ENCODE peak calls at places on chromosomes 2 and 18, in nine cellular contexts. E, S, W, Y, K, V, O, I and M are unnamed samples.

GRCh38 chr2:47029737-47030524 is 114.3 kb upstream of the MCFD2 start:
- DNase-seq in E (no peak), S (no peak), W (no peak), Y (no peak), K (peak), V (no peak), O (no peak), I (no peak), M (peak)

GRCh38 chr18:57052173-57052572 is 94.7 kb upstream of the BOD1L2 start:
- DNase-seq in E (no peak), S (no peak), W (no peak), Y (no peak), K (no peak), V (no peak), O (no peak), I (no peak), M (no peak)

GRCh38 chr2:129929321-129930290 is 49.9 kb upstream of the RAB6C start:
- DNase-seq in E (no peak), S (no peak), W (peak), Y (no peak), K (no peak), V (no peak), O (no peak), I (peak), M (no peak)

GRCh38 chr2:3127279-3127690 is 250.3 kb downstream of the EIPR1 start:
- DNase-seq in E (no peak), S (no peak), W (no peak), Y (no peak), K (no peak), V (no peak), O (no peak), I (no peak), M (no peak)

GRCh38 chr2:111896576-111896975 is 1.8 kb upstream of the MERTK start:
- DNase-seq in E (no peak), S (no peak), W (no peak), Y (no peak), K (no peak), V (no peak), O (no peak), I (no peak), M (no peak)

GRCh38 chr18:903703-904102 is 968 bp upstream of the ADCYAP1 start:
- DNase-seq in E (peak), S (no peak), W (peak), Y (peak), K (peak), V (no peak), O (no peak), I (peak), M (peak)

GRCh38 chr2:54997826-54998225 is 52.4 kb downstream of the RTN4 start:
- DNase-seq in E (no peak), S (no peak), W (no peak), Y (no peak), K (no peak), V (no peak), O (no peak), I (no peak), M (no peak)

GRCh38 chr2:60827369-60827768 is 54.0 kb upstream of the REL start:
- DNase-seq in E (no peak), S (no peak), W (no peak), Y (no peak), K (no peak), V (no peak), O (no peak), I (no peak), M (no peak)

GRCh38 chr2:39733070-39733674 is 45.9 kb downstream of the THUMPD2 start:
- DNase-seq in E (no peak), S (no peak), W (peak), Y (no peak), K (no peak), V (no peak), O (no peak), I (no peak), M (no peak)

GRCh38 chr2:119683717-119684443 is 4.9 kb downstream of the TMEM177 start:
- DNase-seq in E (peak), S (no peak), W (peak), Y (no peak), K (no peak), V (no peak), O (no peak), I (peak), M (peak)

GRCh38 chr2:45944075-45944474 is 292.6 kb downstream of the PRKCE start:
- DNase-seq in E (no peak), S (no peak), W (peak), Y (no peak), K (peak), V (no peak), O (no peak), I (peak), M (peak)

GRCh38 chr2:230723363-230723762 is 10.7 kb downstream of the CAB39 start:
- DNase-seq in E (no peak), S (no peak), W (no peak), Y (no peak), K (no peak), V (no peak), O (no peak), I (no peak), M (no peak)

GRCh38 chr18:3889803-3890202 is 439.8 kb downstream of the TGIF1 start:
- DNase-seq in E (peak), S (no peak), W (peak), Y (no peak), K (no peak), V (no peak), O (no peak), I (peak), M (peak)

GRCh38 chr2:28658369-28658768 is 93.3 kb upstream of the PPP1CB start:
- DNase-seq in E (no peak), S (no peak), W (peak), Y (no peak), K (no peak), V (no peak), O (no peak), I (peak), M (peak)

GRCh38 chr2:62291052-62291451 is 95.1 kb downstream of the B3GNT2 start:
- DNase-seq in E (no peak), S (no peak), W (no peak), Y (no peak), K (no peak), V (no peak), O (no peak), I (no peak), M (no peak)

GRCh38 chr18:48396561-48396960 is 12.6 kb downstream of the ZBTB7C start:
- DNase-seq in E (no peak), S (no peak), W (no peak), Y (no peak), K (no peak), V (no peak), O (no peak), I (no peak), M (no peak)

GRCh38 chr2:70182689-70183088 is 8.1 kb downstream of the C2orf42 start:
- DNase-seq in E (no peak), S (no peak), W (no peak), Y (no peak), K (no peak), V (no peak), O (no peak), I (no peak), M (no peak)

GRCh38 chr2:11665028-11665427 is 5.0 kb downstream of the NTSR2 start:
- DNase-seq in E (no peak), S (no peak), W (no peak), Y (no peak), K (no peak), V (no peak), O (no peak), I (no peak), M (no peak)

GRCh38 chr18:48996901-48997463 is 46.2 kb upstream of the SMAD7 start:
- DNase-seq in E (no peak), S (peak), W (peak), Y (no peak), K (peak), V (no peak), O (no peak), I (no peak), M (peak)

GRCh38 chr2:73069855-73070650 is 1.5 kb downstream of the SFXN5 start:
- DNase-seq in E (no peak), S (no peak), W (no peak), Y (no peak), K (no peak), V (no peak), O (no peak), I (no peak), M (peak)

GRCh38 chr18:78092901-78093300 is 843.3 kb downstream of the GALR1 start:
- DNase-seq in E (no peak), S (no peak), W (no peak), Y (no peak), K (no peak), V (no peak), O (no peak), I (no peak), M (no peak)

GRCh38 chr2:132503621-132504200 is 87.1 kb downstream of the GPR39 start:
- DNase-seq in E (no peak), S (peak), W (peak), Y (no peak), K (peak), V (no peak), O (no peak), I (no peak), M (peak)

GRCh38 chr2:208280933-208281332 is 14.9 kb downstream of the PIKFYVE start:
- DNase-seq in E (no peak), S (peak), W (peak), Y (no peak), K (no peak), V (no peak), O (no peak), I (peak), M (peak)

GRCh38 chr2:128260239-128261138 is 58.2 kb downstream of the HS6ST1 start:
- DNase-seq in E (no peak), S (peak), W (peak), Y (no peak), K (peak), V (peak), O (no peak), I (peak), M (peak)

GRCh38 chr2:182049783-182050182 is 64.1 kb downstream of the PPP1R1C start:
- DNase-seq in E (no peak), S (no peak), W (no peak), Y (no peak), K (no peak), V (no peak), O (no peak), I (peak), M (no peak)

GRCh38 chr2:145026456-145027072 is 506.6 kb upstream of the ZEB2 start:
- DNase-seq in E (no peak), S (no peak), W (no peak), Y (no peak), K (no peak), V (no peak), O (no peak), I (no peak), M (no peak)

GRCh38 chr2:207130958-207131521 is 34.7 kb downstream of the KLF7 start:
- DNase-seq in E (no peak), S (no peak), W (no peak), Y (no peak), K (no peak), V (no peak), O (no peak), I (no peak), M (no peak)
- H3K4me3 ChIP-seq in E (no peak), S (no peak), W (no peak), Y (no peak), K (no peak), V (no peak), O (no peak), I (no peak), M (no peak)

GRCh38 chr18:8175486-8176061 is 433.7 kb upstream of the RAB12 start:
- DNase-seq in E (no peak), S (no peak), W (no peak), Y (no peak), K (no peak), V (no peak), O (no peak), I (no peak), M (no peak)

GRCh38 chr18:8176554-8176953 is 432.7 kb upstream of the RAB12 start:
- DNase-seq in E (no peak), S (no peak), W (peak), Y (peak), K (no peak), V (no peak), O (no peak), I (no peak), M (no peak)

GRCh38 chr18:8176105-8176504 is 433.1 kb upstream of the RAB12 start:
- DNase-seq in E (no peak), S (no peak), W (no peak), Y (no peak), K (no peak), V (no peak), O (no peak), I (peak), M (no peak)

GRCh38 chr18:8177330-8178016 is 431.8 kb upstream of the RAB12 start:
- DNase-seq in E (no peak), S (peak), W (peak), Y (peak), K (no peak), V (peak), O (no peak), I (peak), M (peak)

DNA sequence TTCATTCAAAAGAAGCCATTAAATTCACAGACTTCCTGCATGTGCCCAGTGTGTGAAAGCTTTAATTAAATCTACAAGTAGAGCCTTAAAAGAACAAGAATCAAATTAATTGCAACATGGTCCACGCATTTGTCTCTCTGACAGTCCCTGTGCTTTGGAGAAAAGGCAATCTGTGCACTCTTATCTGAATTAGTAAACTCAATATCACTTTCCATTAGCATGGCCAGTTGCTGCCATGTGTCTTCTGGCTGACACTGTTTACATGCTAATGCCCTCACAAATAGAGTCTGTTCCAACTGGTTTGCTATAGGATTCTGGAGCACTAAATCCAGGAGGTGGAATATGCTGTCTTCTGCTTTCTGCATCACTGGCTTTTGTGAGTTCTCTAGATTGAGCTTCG is 434.5 kb upstream of the RAB12 start:
- DNase-seq in E (no peak), S (no peak), W (no peak), Y (no peak), K (no peak), V (no peak), O (no peak), I (no peak), M (no peak)
- TF ChIP-seq CTCF in E (no peak), S (no peak), W (no peak), Y (no peak), K (no peak), V (no peak), O (no peak), I (no peak), M (no peak)

DNA sequence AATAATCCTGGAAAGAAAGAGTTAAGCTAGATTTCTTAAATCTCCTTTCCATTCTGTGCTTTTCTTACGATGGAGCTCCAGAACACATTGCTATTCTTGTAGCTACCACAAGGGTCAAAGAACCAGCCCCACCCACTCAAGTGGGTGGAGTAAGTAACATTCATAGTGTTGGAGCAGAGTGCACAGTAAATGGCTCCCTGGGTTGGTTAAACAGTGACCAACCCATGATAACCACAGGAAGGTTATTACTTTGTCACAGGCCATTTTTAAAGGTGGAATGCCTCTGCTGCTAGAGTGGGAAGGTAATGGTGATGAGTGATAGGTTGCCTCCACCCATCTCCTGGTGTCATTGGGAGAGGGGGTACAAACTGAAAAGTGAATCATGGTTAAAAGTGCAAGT is 13.9 kb downstream of the ARPC2 start:
- DNase-seq in E (no peak), S (no peak), W (peak), Y (peak), K (no peak), V (no peak), O (no peak), I (peak), M (peak)
- H3K4me3 ChIP-seq in E (no peak), S (no peak), W (no peak), Y (no peak), K (no peak), V (no peak), O (peak), I (no peak), M (no peak)

DNA sequence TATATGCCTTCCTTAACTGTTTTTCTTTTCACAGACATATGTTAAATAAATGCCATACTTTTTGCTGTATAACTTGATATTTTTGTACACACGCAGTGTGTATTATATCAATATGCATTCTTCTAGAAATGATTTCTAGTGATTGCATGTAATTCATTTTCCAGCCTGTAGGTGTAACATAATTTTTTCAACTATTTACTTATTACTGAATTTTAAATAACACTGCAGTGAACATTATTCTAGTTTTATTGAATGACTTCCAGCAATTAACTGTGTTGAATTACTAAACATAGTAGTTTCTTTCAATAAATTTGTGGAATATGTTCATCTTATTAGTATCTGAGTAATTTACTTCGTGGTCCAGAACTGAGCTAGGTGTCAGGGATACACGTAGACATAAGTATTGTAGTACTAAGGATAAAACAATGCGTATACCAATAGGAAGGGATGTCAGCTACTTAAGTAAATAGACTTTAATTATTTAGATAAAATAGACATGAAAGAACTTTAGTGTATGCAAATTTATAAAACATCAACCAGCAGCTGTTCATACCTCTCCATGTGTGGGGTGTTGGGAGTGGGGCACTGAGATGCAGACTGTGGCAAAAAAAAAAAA is 28.0 kb downstream of the TANC1 start:
- DNase-seq in E (no peak), S (no peak), W (no peak), Y (no peak), K (no peak), V (no peak), O (no peak), I (no peak), M (no peak)
- TF ChIP-seq CTCF in E (no peak), S (no peak), W (peak), Y (no peak), K (peak), V (no peak), O (peak), I (peak), M (no peak)

DNA sequence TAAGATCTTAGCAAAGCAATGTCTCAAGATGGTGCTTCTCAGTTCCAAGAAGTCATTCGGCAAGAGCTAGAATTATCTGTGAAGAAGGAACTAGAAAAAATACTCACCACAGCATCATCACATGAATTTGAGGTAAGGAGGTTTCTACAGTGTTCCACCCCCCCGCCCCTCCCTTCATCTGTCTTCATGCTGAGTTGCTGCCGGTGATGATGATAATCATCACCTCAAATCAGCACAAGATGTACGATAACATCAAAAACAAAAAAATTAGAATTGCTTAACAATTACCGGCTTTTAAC is 14.6 kb downstream of the UGP2 start:
- DNase-seq in E (no peak), S (no peak), W (no peak), Y (no peak), K (no peak), V (no peak), O (no peak), I (no peak), M (no peak)
- H3K4me3 ChIP-seq in E (no peak), S (no peak), W (no peak), Y (no peak), K (no peak), V (no peak), O (no peak), I (no peak), M (no peak)

GRCh38 chr18:45213040-45213333 is 402.3 kb upstream of the SLC14A2 start:
- DNase-seq in E (no peak), S (no peak), W (no peak), Y (no peak), K (no peak), V (no peak), O (no peak), I (no peak), M (no peak)
- TF ChIP-seq CTCF in E (no peak), S (no peak), W (no peak), Y (no peak), K (peak), V (no peak), O (no peak), I (no peak), M (no peak)

GRCh38 chr2:9285921-9286320 is 79.3 kb downstream of the ASAP2 start:
- DNase-seq in E (no peak), S (no peak), W (no peak), Y (no peak), K (no peak), V (no peak), O (no peak), I (no peak), M (no peak)

GRCh38 chr2:9287400-9288059 is 80.9 kb downstream of the ASAP2 start:
- DNase-seq in E (no peak), S (peak), W (peak), Y (no peak), K (peak), V (no peak), O (no peak), I (peak), M (peak)

GRCh38 chr2:9284521-9285297 is 78.1 kb downstream of the ASAP2 start:
- DNase-seq in E (no peak), S (no peak), W (no peak), Y (no peak), K (no peak), V (no peak), O (no peak), I (no peak), M (no peak)

GRCh38 chr2:9286553-9287399 is 80.2 kb downstream of the ASAP2 start:
- DNase-seq in E (no peak), S (no peak), W (no peak), Y (no peak), K (peak), V (no peak), O (no peak), I (no peak), M (no peak)

GRCh38 chr2:9285385-9285784 is 78.8 kb downstream of the ASAP2 start:
- DNase-seq in E (no peak), S (no peak), W (no peak), Y (no peak), K (no peak), V (no peak), O (no peak), I (no peak), M (no peak)
- H3K4me3 ChIP-seq in E (no peak), S (no peak), W (no peak), Y (no peak), K (no peak), V (no peak), O (no peak), I (no peak), M (no peak)